ENCODE peak calls at places on chromosome 22, in five cellular contexts. O, W, U, B and Z are unnamed samples. For H3K4me1, the result is how much of the 10 kb centered on the place peaks cover.

GRCh38 chr22:30985561-30986208 is 16.6 kb downstream of the TUG1 start:
- DNase-seq in O (no peak), W (no peak), U (no peak), B (no peak), Z (no peak)

GRCh38 chr22:28904211-28904808 is 20.9 kb downstream of the ZNRF3 start:
- DNase-seq in O (peak), W (no peak), U (no peak), B (no peak), Z (no peak)

GRCh38 chr22:37340331-37341262 is 58.3 kb downstream of the CYTH4 start:
- DNase-seq in O (no peak), W (no peak), U (no peak), B (no peak), Z (no peak)

GRCh38 chr22:43213066-43213465 is 26.1 kb upstream of the TTLL12 start:
- DNase-seq in O (no peak), W (no peak), U (no peak), B (no peak), Z (no peak)

GRCh38 chr22:27919943-27920755 is 1.1 kb upstream of the PITPNB start:
- DNase-seq in O (peak), W (no peak), U (peak), B (no peak), Z (no peak)

GRCh38 chr22:18032455-18033101 is 8.2 kb upstream of the MICAL3 start:
- DNase-seq in O (no peak), W (no peak), U (no peak), B (no peak), Z (no peak)

GRCh38 chr22:41862160-41862529 is 29.2 kb downstream of the SREBF2 start:
- DNase-seq in O (no peak), W (no peak), U (no peak), B (peak), Z (peak)

GRCh38 chr22:43883012-43883661 is 8.7 kb downstream of the PNPLA5 start:
- DNase-seq in O (no peak), W (no peak), U (no peak), B (peak), Z (peak)

GRCh38 chr22:49458708-49459099 is 369.0 kb downstream of the BRD1 start:
- DNase-seq in O (no peak), W (no peak), U (no peak), B (no peak), Z (no peak)

GRCh38 chr22:23128269-23129108 is 13.3 kb downstream of the RSPH14 start:
- DNase-seq in O (peak), W (peak), U (peak), B (peak), Z (peak)

GRCh38 chr22:35451602-35452001 is 51.7 kb downstream of the MCM5 start:
- DNase-seq in O (no peak), W (no peak), U (no peak), B (no peak), Z (no peak)

GRCh38 chr22:38314992-38315800 is 2.0 kb downstream of the CSNK1E start:
- DNase-seq in O (peak), W (no peak), U (no peak), B (peak), Z (no peak)

GRCh38 chr22:47281126-47282106 is 519.0 kb downstream of the TBC1D22A start:
- DNase-seq in O (no peak), W (no peak), U (no peak), B (no peak), Z (no peak)

GRCh38 chr22:27988704-27989103 is 69.6 kb upstream of the PITPNB start:
- DNase-seq in O (peak), W (no peak), U (no peak), B (no peak), Z (no peak)

GRCh38 chr22:44368611-44369010 is 55.9 kb upstream of the SHISAL1 start:
- DNase-seq in O (no peak), W (no peak), U (no peak), B (no peak), Z (no peak)

GRCh38 chr22:49201046-49201970 is 626.4 kb downstream of the BRD1 start:
- DNase-seq in O (peak), W (no peak), U (peak), B (no peak), Z (no peak)

GRCh38 chr22:50030315-50031188 is 18.0 kb upstream of the IL17REL start:
- DNase-seq in O (peak), W (peak), U (peak), B (peak), Z (peak)

GRCh38 chr22:49103314-49104052 is 724.2 kb downstream of the BRD1 start:
- DNase-seq in O (no peak), W (no peak), U (no peak), B (no peak), Z (no peak)

GRCh38 chr22:38051900-38052862 is 5.0 kb upstream of the PICK1 start:
- DNase-seq in O (peak), W (peak), U (peak), B (peak), Z (peak)

GRCh38 chr22:46586123-46586519 is 34.1 kb upstream of the GRAMD4 start:
- DNase-seq in O (no peak), W (no peak), U (no peak), B (no peak), Z (no peak)

GRCh38 chr22:44363980-44364749 is 51.4 kb upstream of the SHISAL1 start:
- DNase-seq in O (no peak), W (no peak), U (peak), B (no peak), Z (no peak)

DNA sequence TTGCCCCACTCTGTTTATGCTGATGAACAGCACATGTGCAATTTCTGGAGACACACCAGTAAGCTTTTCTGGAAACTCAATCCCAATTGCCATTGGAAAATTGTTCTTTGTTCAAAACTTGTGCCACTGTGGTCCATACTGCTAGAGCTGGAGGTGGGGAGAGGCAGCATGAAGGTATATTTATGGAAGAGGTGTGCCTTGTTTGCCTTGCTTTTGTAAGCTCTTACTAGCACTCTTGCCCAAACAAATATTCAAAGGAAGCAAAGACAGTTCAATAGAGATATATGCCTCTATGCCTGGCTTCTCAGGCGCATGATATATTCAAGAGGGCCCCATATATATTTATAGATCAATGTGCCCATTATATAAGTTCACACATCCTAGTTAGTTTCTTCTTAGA is 42.7 kb downstream of the TIMP3 start:
- DNase-seq in O (no peak), W (no peak), U (no peak), B (no peak), Z (no peak)
- H3K4me1 ChIP-seq in O (under half), W (half or more), U (under half), B (under half), Z (under half)

DNA sequence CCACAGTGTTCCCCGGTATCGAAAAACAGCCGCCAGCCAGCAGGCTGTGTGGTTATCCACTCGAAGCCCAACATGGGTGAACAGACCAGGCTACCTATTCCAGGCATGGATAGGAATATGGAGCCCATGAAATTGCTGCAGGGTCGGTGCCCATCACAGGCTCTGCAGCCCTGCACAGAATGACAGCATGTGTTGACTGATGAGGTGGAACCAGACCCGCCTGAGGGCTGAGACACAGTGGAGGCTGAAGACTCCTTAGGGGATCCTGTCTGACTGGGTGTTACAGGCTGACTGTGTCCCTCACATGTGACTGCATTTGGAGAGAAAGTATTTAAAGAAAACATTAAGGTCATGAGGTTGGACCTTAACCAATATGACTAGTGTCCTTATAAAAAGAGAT is 6.2 kb upstream of the YPEL1 start:
- DNase-seq in O (no peak), W (no peak), U (no peak), B (no peak), Z (no peak)
- H3K4me1 ChIP-seq in O (under half), W (under half), U (under half), B (under half), Z (under half)

GRCh38 chr22:26565181-26565580 is 24.8 kb downstream of the TPST2 start:
- DNase-seq in O (no peak), W (no peak), U (no peak), B (no peak), Z (no peak)
- H3K4me1 ChIP-seq in O (under half), W (under half), U (under half), B (under half), Z (under half)

DNA sequence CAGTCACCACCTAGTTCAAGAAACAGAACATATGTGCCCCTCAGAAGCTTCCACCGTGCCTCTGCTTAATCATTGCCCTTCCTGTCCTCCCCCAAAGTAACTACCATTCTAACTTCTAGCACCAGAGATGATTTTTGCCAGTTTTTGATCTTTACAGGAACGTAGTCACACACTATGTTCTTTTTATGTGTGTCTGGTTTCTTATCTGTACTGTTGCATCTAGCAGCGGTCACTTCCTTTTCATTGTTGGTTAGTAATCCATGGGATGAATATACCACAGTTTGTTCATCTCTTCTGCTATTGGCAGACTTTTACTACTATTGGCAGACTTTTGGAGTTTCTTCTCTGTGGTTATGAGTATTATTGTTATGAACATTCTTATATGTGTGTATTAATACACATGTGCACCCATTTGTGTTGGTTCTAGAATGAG is 34.6 kb downstream of the SPECC1L start:
- DNase-seq in O (no peak), W (no peak), U (no peak), B (peak), Z (no peak)
- H3K4me1 ChIP-seq in O (under half), W (under half), U (under half), B (under half), Z (under half)